ENCODE peak calls at places on chromosomes 12 and 14, in nine cellular contexts. One of them, this sample, is unnamed.

GRCh38 chr12:107393043-107393725 is 292.4 kb upstream of the PWP1 start:
- DNase-seq in NB4: no peak
- DNase-seq in cardiac muscle cell: no peak
- DNase-seq in AG04450: no peak
- DNase-seq in HL-60: no peak
- DNase-seq in HFF-Myc: no peak
- DNase-seq in lower leg skin: no peak
- DNase-seq in type B pancreatic cell: no peak
- DNase-seq in CD8-positive, alpha-beta T cell: no peak
- DNase-seq in this sample: no peak

GRCh38 chr14:63388766-63389431 is 70.2 kb upstream of the GPHB5 start:
- DNase-seq in NB4: peak; percentile 58
- DNase-seq in cardiac muscle cell: peak; percentile 67
- DNase-seq in AG04450: peak; percentile 18
- DNase-seq in HL-60: peak; percentile 56
- DNase-seq in HFF-Myc: peak; percentile 7
- DNase-seq in lower leg skin: peak; percentile 32
- DNase-seq in type B pancreatic cell: no peak
- DNase-seq in CD8-positive, alpha-beta T cell: peak; percentile 15
- DNase-seq in this sample: peak; percentile 17

GRCh38 chr12:123091756-123092155 is 59.1 kb downstream of the PITPNM2 start:
- DNase-seq in NB4: peak; percentile 79
- DNase-seq in cardiac muscle cell: no peak
- DNase-seq in AG04450: no peak
- DNase-seq in HL-60: peak; percentile 67
- DNase-seq in HFF-Myc: no peak
- DNase-seq in lower leg skin: no peak
- DNase-seq in type B pancreatic cell: no peak
- DNase-seq in CD8-positive, alpha-beta T cell: no peak
- DNase-seq in this sample: no peak

GRCh38 chr12:1904875-1905274 is 13.6 kb downstream of the CACNA2D4 start:
- DNase-seq in NB4: no peak
- DNase-seq in cardiac muscle cell: no peak
- DNase-seq in AG04450: no peak
- DNase-seq in HL-60: no peak
- DNase-seq in HFF-Myc: no peak
- DNase-seq in lower leg skin: no peak
- DNase-seq in type B pancreatic cell: no peak
- DNase-seq in CD8-positive, alpha-beta T cell: no peak
- DNase-seq in this sample: no peak

GRCh38 chr12:88522961-88523360 is 57.3 kb downstream of the KITLG start:
- DNase-seq in NB4: no peak
- DNase-seq in cardiac muscle cell: no peak
- DNase-seq in AG04450: no peak
- DNase-seq in HL-60: no peak
- DNase-seq in HFF-Myc: no peak
- DNase-seq in lower leg skin: no peak
- DNase-seq in type B pancreatic cell: no peak
- DNase-seq in CD8-positive, alpha-beta T cell: no peak
- DNase-seq in this sample: no peak

GRCh38 chr12:1922985-1923384 is 4.5 kb upstream of the CACNA2D4 start:
- DNase-seq in NB4: peak; percentile 4
- DNase-seq in cardiac muscle cell: no peak
- DNase-seq in AG04450: no peak
- DNase-seq in HL-60: no peak
- DNase-seq in HFF-Myc: no peak
- DNase-seq in lower leg skin: no peak
- DNase-seq in type B pancreatic cell: no peak
- DNase-seq in CD8-positive, alpha-beta T cell: no peak
- DNase-seq in this sample: no peak

GRCh38 chr12:75648856-75649255 is 137.4 kb upstream of the KRR1 start:
- DNase-seq in NB4: no peak
- DNase-seq in cardiac muscle cell: no peak
- DNase-seq in AG04450: no peak
- DNase-seq in HL-60: no peak
- DNase-seq in HFF-Myc: no peak
- DNase-seq in lower leg skin: no peak
- DNase-seq in type B pancreatic cell: no peak
- DNase-seq in CD8-positive, alpha-beta T cell: no peak
- DNase-seq in this sample: no peak

GRCh38 chr12:4308334-4308960 is 12.6 kb upstream of the TIGAR start:
- DNase-seq in NB4: no peak
- DNase-seq in cardiac muscle cell: no peak
- DNase-seq in AG04450: no peak
- DNase-seq in HL-60: no peak
- DNase-seq in HFF-Myc: no peak
- DNase-seq in lower leg skin: no peak
- DNase-seq in type B pancreatic cell: no peak
- DNase-seq in CD8-positive, alpha-beta T cell: no peak
- DNase-seq in this sample: no peak

GRCh38 chr14:68939893-68940613 is 39.0 kb downstream of the ACTN1 start:
- DNase-seq in NB4: no peak
- DNase-seq in cardiac muscle cell: peak; percentile 66
- DNase-seq in AG04450: peak; percentile 80
- DNase-seq in HL-60: no peak
- DNase-seq in HFF-Myc: peak; percentile 69
- DNase-seq in lower leg skin: no peak
- DNase-seq in type B pancreatic cell: no peak
- DNase-seq in CD8-positive, alpha-beta T cell: no peak
- DNase-seq in this sample: peak; percentile 87

GRCh38 chr12:52235001-52235760 is 2.1 kb downstream of the KRT7 start:
- DNase-seq in NB4: peak; percentile 84
- DNase-seq in cardiac muscle cell: no peak
- DNase-seq in AG04450: no peak
- DNase-seq in HL-60: peak; percentile 35
- DNase-seq in HFF-Myc: no peak
- DNase-seq in lower leg skin: no peak
- DNase-seq in type B pancreatic cell: no peak
- DNase-seq in CD8-positive, alpha-beta T cell: no peak
- DNase-seq in this sample: no peak

GRCh38 chr12:108375986-108376663 is 37.0 kb upstream of the CMKLR1 start:
- DNase-seq in NB4: peak; percentile 62
- DNase-seq in cardiac muscle cell: no peak
- DNase-seq in AG04450: no peak
- DNase-seq in HL-60: no peak
- DNase-seq in HFF-Myc: no peak
- DNase-seq in lower leg skin: no peak
- DNase-seq in type B pancreatic cell: no peak
- DNase-seq in CD8-positive, alpha-beta T cell: no peak
- DNase-seq in this sample: peak; percentile 25

GRCh38 chr12:51351913-51352532 is 5.5 kb upstream of the CELA1 start:
- DNase-seq in NB4: peak; percentile 78
- DNase-seq in cardiac muscle cell: peak; percentile 71
- DNase-seq in AG04450: peak; percentile 30
- DNase-seq in HL-60: peak; percentile 56
- DNase-seq in HFF-Myc: no peak
- DNase-seq in lower leg skin: no peak
- DNase-seq in type B pancreatic cell: no peak
- DNase-seq in CD8-positive, alpha-beta T cell: no peak
- DNase-seq in this sample: no peak

GRCh38 chr12:132783917-132784531 is 22.4 kb upstream of the ANKLE2 start:
- DNase-seq in NB4: no peak
- DNase-seq in cardiac muscle cell: no peak
- DNase-seq in AG04450: no peak
- DNase-seq in HL-60: no peak
- DNase-seq in HFF-Myc: no peak
- DNase-seq in lower leg skin: peak; percentile 60
- DNase-seq in type B pancreatic cell: no peak
- DNase-seq in CD8-positive, alpha-beta T cell: no peak
- DNase-seq in this sample: no peak

GRCh38 chr14:105330491-105330895 is 15.9 kb downstream of the PACS2 start:
- DNase-seq in NB4: no peak
- DNase-seq in cardiac muscle cell: no peak
- DNase-seq in AG04450: no peak
- DNase-seq in HL-60: no peak
- DNase-seq in HFF-Myc: no peak
- DNase-seq in lower leg skin: no peak
- DNase-seq in type B pancreatic cell: no peak
- DNase-seq in CD8-positive, alpha-beta T cell: no peak
- DNase-seq in this sample: peak; percentile 29

GRCh38 chr12:93179792-93180191 is 197.9 kb upstream of the NUDT4 start:
- DNase-seq in NB4: no peak
- DNase-seq in cardiac muscle cell: no peak
- DNase-seq in AG04450: no peak
- DNase-seq in HL-60: no peak
- DNase-seq in HFF-Myc: no peak
- DNase-seq in lower leg skin: no peak
- DNase-seq in type B pancreatic cell: no peak
- DNase-seq in CD8-positive, alpha-beta T cell: no peak
- DNase-seq in this sample: no peak
- TF ChIP-seq CTCF in NB4: no peak
- TF ChIP-seq CTCF in cardiac muscle cell: no peak
- TF ChIP-seq CTCF in AG04450: no peak
- TF ChIP-seq CTCF in HL-60: no peak
- TF ChIP-seq CTCF in HFF-Myc: no peak
- TF ChIP-seq CTCF in lower leg skin: no peak
- TF ChIP-seq CTCF in type B pancreatic cell: no peak
- TF ChIP-seq CTCF in CD8-positive, alpha-beta T cell: no peak
- TF ChIP-seq CTCF in this sample: no peak

DNA sequence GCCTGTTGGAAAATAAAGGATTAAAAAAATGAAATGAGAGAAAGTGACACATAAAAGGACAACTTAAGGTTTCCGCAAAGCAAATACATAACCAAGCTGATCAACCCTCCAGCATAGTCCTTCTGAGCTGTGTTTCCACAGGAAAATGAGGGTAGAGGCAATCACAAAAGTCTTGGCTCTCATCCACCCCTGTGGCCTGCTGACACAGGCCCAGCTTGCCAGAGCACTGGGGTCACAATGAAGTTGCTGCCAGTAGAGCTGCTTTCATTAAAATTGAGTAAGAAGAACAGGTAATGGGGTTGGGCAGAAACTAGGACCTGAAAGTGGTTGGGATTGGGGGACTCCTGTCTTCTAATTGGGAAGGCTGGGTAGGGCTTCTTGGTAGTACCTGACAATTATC is 65.9 kb downstream of the RERG start:
- DNase-seq in NB4: no peak
- DNase-seq in cardiac muscle cell: no peak
- DNase-seq in AG04450: no peak
- DNase-seq in HL-60: no peak
- DNase-seq in HFF-Myc: no peak
- DNase-seq in lower leg skin: no peak
- DNase-seq in type B pancreatic cell: no peak
- DNase-seq in CD8-positive, alpha-beta T cell: no peak
- DNase-seq in this sample: no peak
- TF ChIP-seq CTCF in NB4: no peak
- TF ChIP-seq CTCF in cardiac muscle cell: no peak
- TF ChIP-seq CTCF in AG04450: no peak
- TF ChIP-seq CTCF in HL-60: no peak
- TF ChIP-seq CTCF in HFF-Myc: no peak
- TF ChIP-seq CTCF in lower leg skin: no peak
- TF ChIP-seq CTCF in type B pancreatic cell: no peak
- TF ChIP-seq CTCF in CD8-positive, alpha-beta T cell: no peak
- TF ChIP-seq CTCF in this sample: no peak

GRCh38 chr12:99620159-99620479 is 27.4 kb upstream of the GARIN6 start:
- DNase-seq in NB4: no peak
- DNase-seq in cardiac muscle cell: no peak
- DNase-seq in AG04450: no peak
- DNase-seq in HL-60: no peak
- DNase-seq in HFF-Myc: no peak
- DNase-seq in lower leg skin: no peak
- DNase-seq in type B pancreatic cell: no peak
- DNase-seq in CD8-positive, alpha-beta T cell: no peak
- DNase-seq in this sample: no peak
- TF ChIP-seq CTCF in NB4: no peak
- TF ChIP-seq CTCF in cardiac muscle cell: no peak
- TF ChIP-seq CTCF in AG04450: no peak
- TF ChIP-seq CTCF in HL-60: no peak
- TF ChIP-seq CTCF in HFF-Myc: no peak
- TF ChIP-seq CTCF in lower leg skin: no peak
- TF ChIP-seq CTCF in type B pancreatic cell: peak; percentile 16
- TF ChIP-seq CTCF in CD8-positive, alpha-beta T cell: no peak
- TF ChIP-seq CTCF in this sample: no peak

GRCh38 chr12:54631988-54632728 is 2.5 kb downstream of the LACRT start:
- DNase-seq in NB4: no peak
- DNase-seq in cardiac muscle cell: peak; percentile 11
- DNase-seq in AG04450: no peak
- DNase-seq in HL-60: no peak
- DNase-seq in HFF-Myc: no peak
- DNase-seq in lower leg skin: no peak
- DNase-seq in type B pancreatic cell: no peak
- DNase-seq in CD8-positive, alpha-beta T cell: no peak
- DNase-seq in this sample: no peak
- TF ChIP-seq CTCF in NB4: peak; percentile 41
- TF ChIP-seq CTCF in cardiac muscle cell: peak; percentile 15
- TF ChIP-seq CTCF in AG04450: no peak
- TF ChIP-seq CTCF in HL-60: peak; percentile 7
- TF ChIP-seq CTCF in HFF-Myc: no peak
- TF ChIP-seq CTCF in lower leg skin: no peak
- TF ChIP-seq CTCF in type B pancreatic cell: peak; percentile 38
- TF ChIP-seq CTCF in CD8-positive, alpha-beta T cell: no peak
- TF ChIP-seq CTCF in this sample: no peak

This sample was measured in AG09309.